ENCODE peak calls at places on chromosomes 7 and 10, in four cellular contexts. K is body of pancreas, R is HepG2, U is transverse colon. Y is an unnamed sample.

GRCh38 chr7:78852951-78853350 is 600.5 kb downstream of the MAGI2 start:
- DNase-seq in R (no peak), U (no peak), K (no peak), Y (no peak)

GRCh38 chr10:33661580-33662269 is 327.3 kb upstream of the NRP1 start:
- DNase-seq in U (peak; percentile 29), R (peak; percentile 41), K (peak; percentile 73), Y (peak; percentile 61)

GRCh38 chr10:34200355-34200901 is 614.7 kb downstream of the PARD3 start:
- DNase-seq in U (no peak), R (no peak), K (no peak), Y (no peak)

GRCh38 chr7:16644624-16644986 is 949 bp downstream of the ANKMY2 start:
- DNase-seq in U (peak; percentile 75), R (peak; percentile 9), K (peak; percentile 41), Y (peak; percentile 52)

GRCh38 chr10:28991326-28991725 is 297.5 kb upstream of the LYZL1 start:
- DNase-seq in R (peak; percentile 30), U (no peak), K (no peak), Y (peak; percentile 42)

GRCh38 chr10:63103971-63104409 is 29.1 kb upstream of the NRBF2 start:
- DNase-seq in K (no peak), U (no peak), R (no peak), Y (no peak)

GRCh38 chr7:78638364-78638763 is 815.1 kb downstream of the MAGI2 start:
- DNase-seq in U (no peak), K (no peak), R (no peak), Y (no peak)

GRCh38 chr7:46933596-46933995 is 648.3 kb downstream of the TNS3 start:
- DNase-seq in K (no peak), U (no peak), R (no peak), Y (no peak)

GRCh38 chr7:112001089-112001826 is 204.9 kb downstream of the DOCK4 start:
- DNase-seq in R (peak; percentile 26), U (no peak), K (no peak), Y (no peak)

GRCh38 chr7:64606385-64606784 is 43.5 kb upstream of the ZNF680 start:
- DNase-seq in R (no peak), U (no peak), K (no peak), Y (no peak)

GRCh38 chr7:64602518-64602917 is 39.6 kb upstream of the ZNF680 start:
- DNase-seq in U (no peak), K (no peak), R (no peak), Y (no peak)

GRCh38 chr7:64599341-64599740 is 36.5 kb upstream of the ZNF680 start:
- DNase-seq in U (no peak), K (no peak), R (peak; percentile 44), Y (no peak)

GRCh38 chr7:64602086-64602485 is 39.2 kb upstream of the ZNF680 start:
- DNase-seq in K (no peak), R (no peak), U (no peak), Y (no peak)

GRCh38 chr7:64603271-64603670 is 40.4 kb upstream of the ZNF680 start:
- DNase-seq in K (no peak), R (no peak), U (no peak), Y (no peak)
- H3K9me3 ChIP-seq in K (no peaks in the 10 kb centered on the region), R (peaks cover 15% of the 10 kb centered on the region), U (no peaks in the 10 kb centered on the region), Y (peaks cover 10% of the 10 kb centered on the region)

DNA sequence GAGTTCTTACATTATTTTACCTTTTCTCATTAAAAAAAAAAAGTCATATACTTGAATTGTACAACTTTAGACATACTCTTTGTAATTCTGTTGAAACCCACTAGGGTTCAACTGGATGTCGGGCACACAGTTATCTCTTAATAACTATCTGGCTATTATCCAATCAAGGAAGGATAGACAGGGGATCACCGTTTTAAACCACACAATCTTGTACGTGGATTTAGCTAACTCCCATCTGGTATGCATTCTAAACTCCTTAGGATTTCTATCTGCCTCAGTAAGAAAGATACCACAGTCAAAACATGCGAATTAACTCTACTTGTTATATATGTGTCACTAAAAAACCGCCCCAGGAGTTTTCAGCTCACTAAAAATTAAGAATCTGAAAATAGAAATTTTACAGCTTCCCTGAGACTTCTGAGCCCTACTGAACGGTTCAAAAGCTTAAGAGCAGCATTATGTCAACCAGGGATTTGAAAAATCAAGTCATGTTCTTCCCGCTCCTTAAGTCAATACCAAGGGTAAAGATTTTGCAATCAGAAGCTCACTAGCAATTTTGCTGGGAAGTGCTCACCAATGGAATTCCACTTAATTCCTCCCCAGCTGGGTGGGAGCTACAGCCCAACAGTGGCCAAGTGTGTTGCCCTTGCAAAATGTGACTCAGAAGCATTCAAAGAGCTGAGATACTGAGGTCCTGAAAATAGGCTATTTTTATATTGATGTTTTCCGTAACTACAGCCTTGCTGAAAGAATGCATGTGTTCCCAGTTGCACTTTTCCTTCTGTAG is 267.0 kb downstream of the FRMD4A start:
- DNase-seq in K (peak; percentile 26), U (no peak), R (no peak), Y (peak; percentile 74)
- TF ChIP-seq CTCF in K (no peak), U (no peak), R (no peak), Y (no peak)

DNA sequence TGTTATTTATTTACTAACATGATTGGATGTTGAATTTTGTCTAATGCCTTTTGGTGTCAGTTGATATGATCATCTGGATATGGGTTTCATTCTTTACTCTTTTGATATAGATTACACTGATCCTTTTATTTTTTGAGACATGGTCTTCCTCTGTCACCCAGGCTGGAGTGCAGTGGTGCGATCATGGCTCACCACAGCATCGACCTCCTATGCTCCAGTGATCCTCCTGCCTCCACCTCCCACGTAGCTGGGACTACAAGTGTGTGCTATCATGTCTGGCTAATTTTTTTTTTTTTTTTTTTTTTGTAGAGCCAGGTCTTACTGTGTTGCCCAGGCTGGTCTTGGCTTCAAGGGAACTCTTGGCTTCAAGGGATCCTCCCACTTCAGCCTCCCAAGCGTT is 27.1 kb downstream of the BMS1 start:
- DNase-seq in R (no peak), U (no peak), K (no peak), Y (no peak)
- H3K36me3 ChIP-seq in R (peaks cover 38% of the 10 kb centered on the region), U (no peaks in the 10 kb centered on the region), K (no peaks in the 10 kb centered on the region), Y (peaks cover 15% of the 10 kb centered on the region)

DNA sequence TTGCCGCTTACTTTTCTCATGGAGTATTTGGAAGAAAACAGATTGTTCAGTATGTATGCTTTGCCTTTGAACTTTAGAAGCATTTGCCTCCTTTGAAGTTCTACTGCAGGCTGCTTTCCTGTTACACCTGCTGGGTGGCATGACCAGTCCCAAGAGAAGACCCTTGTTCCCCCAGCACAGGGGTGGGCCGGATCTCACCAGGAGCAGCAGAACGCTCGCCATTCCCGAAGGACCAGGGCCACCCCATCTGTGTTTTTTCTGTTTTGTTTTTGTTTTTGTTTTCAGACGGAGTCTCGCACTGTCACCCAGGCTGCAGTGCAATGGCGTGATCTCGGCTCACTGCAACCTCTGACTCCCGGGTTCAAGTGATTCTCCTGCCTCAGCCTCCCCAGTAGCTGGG is 493.6 kb downstream of the PTPRN2 start:
- DNase-seq in R (no peak), U (no peak), K (no peak), Y (no peak)
- H3K9me3 ChIP-seq in R (no peaks in the 10 kb centered on the region), U (no peaks in the 10 kb centered on the region), K (no peaks in the 10 kb centered on the region), Y (no peaks in the 10 kb centered on the region)

GRCh38 chr10:48464121-48464870 is 140.6 kb downstream of the ARHGAP22 start:
- DNase-seq in R (no peak), U (no peak), K (no peak), Y (no peak)

GRCh38 chr10:48461623-48462481 is 143.0 kb downstream of the ARHGAP22 start:
- DNase-seq in U (no peak), R (no peak), K (no peak), Y (no peak)

GRCh38 chr10:48464871-48465736 is 139.8 kb downstream of the ARHGAP22 start:
- DNase-seq in K (no peak), R (no peak), U (no peak), Y (no peak)

GRCh38 chr10:48462482-48463020 is 142.3 kb downstream of the ARHGAP22 start:
- DNase-seq in K (no peak), R (no peak), U (no peak), Y (no peak)

GRCh38 chr10:48463318-48464003 is 141.4 kb downstream of the ARHGAP22 start:
- DNase-seq in K (no peak), R (no peak), U (no peak), Y (no peak)
- TF ChIP-seq CTCF in K (no peak), R (peak; percentile 21), U (no peak), Y (no peak)

DNA sequence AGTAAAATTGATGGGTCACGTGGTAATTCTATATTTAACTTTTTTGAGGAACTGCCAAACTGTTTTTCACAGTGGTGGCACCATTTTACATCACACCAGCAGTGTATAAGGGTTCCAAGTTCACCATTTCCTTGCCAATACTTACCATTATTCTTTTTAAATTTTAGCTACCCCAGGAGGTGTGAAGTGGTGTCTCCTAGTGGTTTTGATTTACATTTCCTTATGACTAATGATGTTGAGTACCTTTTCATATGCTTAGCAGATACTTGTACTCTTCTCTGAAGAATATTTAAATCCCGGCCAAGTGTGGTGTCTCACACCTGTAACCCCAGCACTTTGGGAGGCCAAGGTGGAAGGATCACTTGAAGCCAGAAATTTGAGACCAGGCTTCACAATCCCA is 28.5 kb downstream of the FHIP2A start:
- DNase-seq in K (no peak), R (no peak), U (no peak), Y (no peak)
- H3K36me3 ChIP-seq in K (peaks cover 7% of the 10 kb centered on the region), R (peaks cover 47% of the 10 kb centered on the region), U (no peaks in the 10 kb centered on the region), Y (peaks cover 36% of the 10 kb centered on the region)

GRCh38 chr7:134089446-134089845 is 37.7 kb upstream of the LRGUK start:
- DNase-seq in K (no peak), U (no peak), R (no peak), Y (no peak)
- H3K9me3 ChIP-seq in K (peaks cover 6% of the 10 kb centered on the region), U (peaks cover 11% of the 10 kb centered on the region), R (peaks cover 60% of the 10 kb centered on the region), Y (no peaks in the 10 kb centered on the region)

GRCh38 chr10:124741281-124741921 is 2.8 kb downstream of the FAM53B start:
- DNase-seq in R (peak; percentile 80), K (peak; percentile 86), U (peak; percentile 91), Y (peak; percentile 82)

GRCh38 chr10:124741922-124742417 is 2.2 kb downstream of the FAM53B start:
- DNase-seq in U (peak; percentile 19), K (no peak), R (no peak), Y (peak; percentile 29)

GRCh38 chr10:124743188-124744046 is 761 bp downstream of the FAM53B start:
- DNase-seq in K (peak; percentile 45), U (no peak), R (no peak), Y (no peak)

GRCh38 chr10:124744047-124744687 is at the start of gene FAM53B:
- DNase-seq in U (peak; percentile 88), K (peak; percentile 84), R (no peak), Y (peak; percentile 78)

GRCh38 chr10:124742418-124743187 is 1.6 kb downstream of the FAM53B start:
- DNase-seq in K (no peak), R (peak; percentile 57), U (no peak), Y (peak; percentile 32)
- TF ChIP-seq CTCF in K (no peak), R (peak; percentile 42), U (no peak), Y (no peak)